ENCODE peak calls at places on chromosomes 4 and X, in five cellular contexts. F, T, V, P and Q are unnamed samples.

GRCh38 chrX:105653891-105654290 is 168.4 kb upstream of the NRK start:
- DNase-seq in P (no peak), F (peak), V (peak), T (no peak), Q (no peak)

GRCh38 chr4:7662507-7662846 is 227.7 kb upstream of the PSAPL1 start:
- DNase-seq in T (no peak), P (no peak), V (no peak), F (no peak), Q (no peak)

GRCh38 chr4:6956434-6957147 is 47.0 kb downstream of the TBC1D14 start:
- DNase-seq in P (no peak), V (no peak), T (no peak), F (no peak), Q (no peak)

GRCh38 chrX:48466696-48467095 is 3.4 kb downstream of the SLC38A5 start:
- DNase-seq in P (no peak), T (no peak), V (no peak), F (no peak), Q (no peak)

GRCh38 chr4:154720618-154721267 is 23.1 kb upstream of the LRAT start:
- DNase-seq in V (peak), T (no peak), P (no peak), F (no peak), Q (no peak)

GRCh38 chr4:77074961-77075855 is 581 bp downstream of the CCNI start:
- DNase-seq in V (peak), P (no peak), T (peak), F (peak), Q (no peak)

GRCh38 chrX:63686878-63687714 is 97.9 kb downstream of the ARHGEF9 start:
- DNase-seq in F (peak), V (peak), T (no peak), P (peak), Q (peak)

GRCh38 chr4:168039593-168039992 is 52.7 kb upstream of the ANXA10 start:
- DNase-seq in T (no peak), P (no peak), F (no peak), V (no peak), Q (no peak)

GRCh38 chr4:148215202-148215601 is 227.0 kb downstream of the NR3C2 start:
- DNase-seq in V (no peak), F (no peak), T (no peak), P (no peak), Q (no peak)

GRCh38 chr4:71189471-71189870 is 149.3 kb upstream of the SLC4A4 start:
- DNase-seq in F (no peak), T (no peak), P (no peak), V (no peak), Q (no peak)
- H3K4me3 ChIP-seq in F (no peak), T (no peak), P (no peak), V (no peak), Q (no peak)

GRCh38 chrX:119852410-119853353 is at the start of gene UPF3B:
- DNase-seq in T (peak), V (peak), F (peak), P (peak), Q (peak)
- H3K4me3 ChIP-seq in T (peak), V (peak), F (peak), P (peak), Q (peak)

GRCh38 chr4:145933134-145933533 is 5.5 kb downstream of the ZNF827 start:
- DNase-seq in T (no peak), P (no peak), F (peak), V (peak), Q (no peak)

GRCh38 chr4:145937021-145937861 is 1.4 kb downstream of the ZNF827 start:
- DNase-seq in F (peak), T (peak), V (peak), P (no peak), Q (no peak)

GRCh38 chr4:145936142-145937020 is 2.2 kb downstream of the ZNF827 start:
- DNase-seq in V (peak), T (peak), F (peak), P (no peak), Q (no peak)

GRCh38 chr4:145935253-145936141 is 3.1 kb downstream of the ZNF827 start:
- DNase-seq in P (no peak), T (peak), F (peak), V (no peak), Q (no peak)

DNA sequence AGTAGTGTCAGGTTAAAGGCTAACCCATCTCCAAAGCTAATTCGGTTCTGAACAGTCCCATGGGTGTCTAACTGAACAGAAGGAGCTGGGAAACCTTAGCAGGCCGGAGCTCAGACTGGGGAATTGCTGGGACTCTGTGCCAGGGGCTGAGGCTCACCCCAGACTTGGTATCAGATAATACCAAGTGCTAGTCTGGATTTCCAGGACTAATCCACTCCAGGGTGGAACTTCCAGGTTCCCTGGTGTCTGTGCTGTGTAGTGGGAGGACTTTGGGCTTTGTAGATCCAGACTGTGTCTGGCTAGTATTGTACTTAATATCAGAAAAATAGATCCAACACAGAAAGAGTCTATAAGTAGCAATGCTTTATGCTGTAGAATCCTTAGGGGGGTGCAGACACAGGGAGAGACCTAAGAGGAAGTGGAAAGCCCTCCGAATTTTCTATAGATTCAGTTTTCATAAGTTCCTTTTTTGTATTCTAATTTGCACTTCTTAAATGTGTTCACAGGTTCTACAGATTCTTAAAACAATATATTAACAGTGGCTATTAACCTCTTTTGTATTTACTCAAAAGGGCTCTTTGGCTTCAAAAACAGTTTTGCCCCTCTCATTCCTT is 4.1 kb downstream of the ZNF827 start:
- DNase-seq in P (no peak), T (no peak), F (no peak), V (no peak), Q (no peak)
- H3K4me3 ChIP-seq in P (no peak), T (no peak), F (no peak), V (no peak), Q (no peak)

GRCh38 chrX:34917146-34917545 is 25.4 kb upstream of the FAM47B start:
- DNase-seq in P (no peak), T (no peak), F (peak), V (no peak), Q (no peak)

GRCh38 chrX:34915463-34916225 is 27.0 kb upstream of the FAM47B start:
- DNase-seq in P (no peak), F (no peak), V (peak), T (no peak), Q (no peak)

GRCh38 chrX:34918856-34919255 is 23.7 kb upstream of the FAM47B start:
- DNase-seq in V (peak), T (no peak), F (peak), P (peak), Q (peak)

GRCh38 chrX:34918091-34918736 is 24.4 kb upstream of the FAM47B start:
- DNase-seq in T (no peak), V (peak), P (no peak), F (peak), Q (no peak)
- H3K4me3 ChIP-seq in T (no peak), V (no peak), P (no peak), F (no peak), Q (no peak)

DNA sequence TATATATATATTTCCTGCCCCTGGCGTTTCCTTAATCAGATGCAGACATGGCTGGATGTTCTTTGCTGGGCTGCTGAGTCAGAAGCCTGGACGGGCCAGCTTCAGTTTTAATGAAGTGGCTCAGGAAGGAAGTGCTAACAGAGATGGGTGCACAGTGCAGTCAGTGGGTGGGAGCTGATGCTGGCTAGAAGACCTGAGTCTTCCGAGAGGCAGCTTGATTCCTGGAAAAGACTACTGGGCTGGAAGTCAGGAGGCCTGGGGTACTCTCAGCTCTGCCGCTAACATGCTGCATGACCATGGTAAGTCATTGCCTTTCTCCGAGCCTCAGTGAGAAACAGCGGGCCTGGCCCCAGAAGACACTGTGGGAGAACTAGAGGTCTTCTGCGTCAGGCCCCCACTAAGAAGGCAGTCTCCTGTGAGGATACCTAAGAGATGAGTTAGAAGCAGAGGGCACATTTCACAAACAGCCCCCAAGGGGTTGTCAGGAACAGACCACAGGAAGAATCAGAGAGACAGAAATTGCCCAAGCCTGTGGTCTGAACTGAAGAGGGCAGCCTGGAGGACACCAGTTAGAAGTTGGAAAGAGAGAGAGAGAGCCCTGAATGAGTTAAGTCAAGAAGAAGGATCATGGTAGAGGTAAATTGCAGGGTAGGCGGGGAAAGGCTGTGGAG is 8.3 kb upstream of the CD40LG start:
- DNase-seq in V (peak), F (peak), P (peak), T (no peak), Q (no peak)
- H3K4me3 ChIP-seq in V (no peak), F (no peak), P (no peak), T (no peak), Q (no peak)

DNA sequence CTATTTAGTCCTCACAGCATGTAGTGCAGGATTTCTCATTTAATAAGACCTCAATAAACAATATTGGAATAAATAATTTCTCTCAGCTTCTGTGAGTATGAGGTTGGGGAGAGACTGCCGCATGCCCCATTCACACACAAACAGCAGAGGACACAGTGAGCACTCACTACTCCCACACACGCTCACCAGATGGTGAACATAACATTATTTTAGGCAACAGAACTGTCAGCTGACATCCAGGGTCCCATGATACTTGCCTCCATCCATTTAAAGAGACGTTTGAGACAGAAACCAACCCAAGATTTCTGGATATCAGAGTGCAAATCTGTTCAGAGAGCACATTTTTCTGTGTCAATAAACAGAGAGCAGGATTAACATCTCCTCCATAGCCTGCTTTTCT is 16.9 kb downstream of the GPRIN3 start:
- DNase-seq in F (no peak), P (no peak), V (no peak), T (no peak), Q (no peak)
- H3K4me3 ChIP-seq in F (no peak), P (no peak), V (no peak), T (no peak), Q (no peak)

GRCh38 chrX:37350034-37350365 is 836 bp downstream of the PRRG1 start:
- DNase-seq in T (peak), P (no peak), V (peak), F (peak), Q (no peak)
- H3K4me3 ChIP-seq in T (peak), P (peak), V (peak), F (peak), Q (peak)

DNA sequence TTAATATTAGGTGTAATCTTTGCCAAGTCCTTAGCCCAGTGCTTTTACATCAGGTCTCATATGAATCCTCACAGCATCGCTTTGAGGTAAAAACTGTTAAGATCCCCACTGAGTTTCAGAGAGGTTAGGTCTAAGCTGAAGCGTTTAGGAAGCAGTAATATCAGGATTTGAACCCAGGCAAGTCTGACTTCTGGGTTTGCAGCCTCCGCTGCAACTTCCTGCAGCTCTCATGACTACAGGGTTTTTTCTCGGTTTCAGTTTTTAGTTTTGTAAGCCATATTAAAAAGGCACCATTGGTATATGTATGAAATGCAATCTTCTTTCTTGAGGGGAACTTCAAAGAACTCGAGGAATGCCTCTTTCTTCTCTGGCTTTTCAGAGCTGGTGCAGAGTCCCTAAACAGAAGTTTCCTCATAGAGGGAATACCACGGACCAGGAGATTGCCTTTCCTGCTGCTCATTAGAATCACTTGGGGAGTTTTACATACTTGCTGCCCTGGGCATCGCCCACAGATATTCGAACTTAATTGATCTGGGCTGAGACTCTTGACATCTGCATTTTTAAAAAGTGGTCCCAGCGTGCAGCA is 6.5 kb downstream of the MTM1 start:
- DNase-seq in F (peak), T (no peak), P (no peak), V (no peak), Q (no peak)
- H3K4me3 ChIP-seq in F (no peak), T (no peak), P (no peak), V (no peak), Q (no peak)